ENCODE peak calls at places on chromosomes 6 and 20, in five cellular contexts. L is tibial nerve, J is dorsolateral prefrontal cortex, V is bronchial epithelial cell, I is astrocyte. F is an unnamed sample.

GRCh38 chr20:14712302-14712739 is 374.9 kb upstream of the FLRT3 start:
- DNase-seq in L (no peak), J (no peak), V (peak; percentile 100), I (peak; percentile 81), F (no peak)

GRCh38 chr6:16846399-16846778 is 85.1 kb upstream of the ATXN1 start:
- DNase-seq in L (no peak), J (no peak), V (no peak), I (no peak), F (no peak)

GRCh38 chr6:125102411-125102810 is 51.2 kb upstream of the TPD52L1 start:
- DNase-seq in L (no peak), J (no peak), V (no peak), I (no peak), F (no peak)

GRCh38 chr6:72286911-72287311 is 335.0 kb upstream of the KCNQ5 start:
- DNase-seq in L (no peak), J (no peak), V (peak; percentile 59), I (peak; percentile 73), F (no peak)

GRCh38 chr20:14879020-14879697 is 541.7 kb upstream of the FLRT3 start:
- DNase-seq in L (no peak), J (no peak), V (peak; percentile 99), I (peak; percentile 77), F (no peak)

GRCh38 chr6:39302669-39303424 is 11.4 kb downstream of the KCNK17 start:
- DNase-seq in L (peak; percentile 92), J (peak; percentile 64), V (peak; percentile 56), I (peak; percentile 19), F (no peak)

GRCh38 chr6:30556714-30556963 is 350 bp upstream of the GNL1 start:
- DNase-seq in L (peak; percentile 95), J (no peak), V (no peak), I (no peak), F (no peak)

GRCh38 chr6:140318408-140318807 is 944.0 kb upstream of the CITED2 start:
- DNase-seq in L (no peak), J (no peak), V (no peak), I (no peak), F (no peak)

GRCh38 chr6:19472168-19472567 is 365.0 kb upstream of the ID4 start:
- DNase-seq in L (no peak), J (no peak), V (peak; percentile 99), I (peak; percentile 97), F (no peak)

GRCh38 chr6:125957845-125958244 is 1.3 kb downstream of the HINT3 start:
- DNase-seq in L (peak; percentile 62), J (no peak), V (peak; percentile 85), I (peak; percentile 14), F (no peak)

GRCh38 chr6:48110436-48111142 is 408 bp downstream of the PTCHD4 start:
- DNase-seq in L (no peak), J (no peak), V (no peak), I (no peak), F (no peak)

GRCh38 chr20:50403565-50404418 is 106.4 kb upstream of the PTPN1 start:
- DNase-seq in L (no peak), J (no peak), V (no peak), I (no peak), F (no peak)

GRCh38 chr20:35743693-35744491 is 1.8 kb upstream of the RBM39 start:
- DNase-seq in L (no peak), J (no peak), V (no peak), I (no peak), F (no peak)

GRCh38 chr6:152697634-152698033 is at the start of gene MYCT1:
- DNase-seq in L (no peak), J (no peak), V (no peak), I (no peak), F (no peak)

GRCh38 chr6:27178001-27178730 is 69.3 kb upstream of the PRSS16 start:
- DNase-seq in L (peak; percentile 38), J (no peak), V (peak; percentile 79), I (peak; percentile 93), F (peak; percentile 88)

GRCh38 chr20:33392016-33392415 is 9.3 kb downstream of the CDK5RAP1 start:
- DNase-seq in L (no peak), J (no peak), V (no peak), I (peak; percentile 73), F (no peak)

GRCh38 chr6:28657756-28658465 is 132.2 kb downstream of the GPX5 start:
- DNase-seq in L (peak; percentile 33), J (no peak), V (peak; percentile 42), I (peak; percentile 33), F (no peak)

GRCh38 chr6:44679906-44680698 is 292.6 kb downstream of the CDC5L start:
- DNase-seq in L (no peak), J (no peak), V (peak; percentile 94), I (no peak), F (no peak)

GRCh38 chr6:19289408-19289967 is 547.7 kb upstream of the ID4 start:
- DNase-seq in L (no peak), J (no peak), V (peak; percentile 73), I (no peak), F (no peak)

GRCh38 chr6:109484161-109484560 is 1.1 kb upstream of the ZBTB24 start:
- DNase-seq in L (no peak), J (no peak), V (no peak), I (peak; percentile 12), F (no peak)

GRCh38 chr6:8229913-8230312 is 127.6 kb upstream of the EEF1E1 start:
- DNase-seq in L (no peak), J (no peak), V (peak; percentile 21), I (no peak), F (no peak)

GRCh38 chr20:51121901-51122412 is 99.0 kb upstream of the KCNG1 start:
- DNase-seq in L (no peak), J (no peak), V (peak; percentile 64), I (no peak), F (no peak)

GRCh38 chr6:105884426-105884825 is 201.7 kb upstream of the PRDM1 start:
- DNase-seq in L (no peak), J (peak; percentile 50), V (no peak), I (no peak), F (no peak)

GRCh38 chr6:139871844-139872510 is 497.5 kb upstream of the CITED2 start:
- DNase-seq in L (no peak), J (no peak), V (no peak), I (no peak), F (no peak)

GRCh38 chr6:1916334-1916985 is 306.7 kb downstream of the FOXC1 start:
- DNase-seq in L (no peak), J (no peak), V (peak; percentile 65), I (peak; percentile 83), F (no peak)

GRCh38 chr6:15744824-15745402 is 82.1 kb upstream of the DTNBP1 start:
- DNase-seq in L (no peak), J (no peak), V (no peak), I (no peak), F (no peak)

GRCh38 chr6:170090561-170090960 is 200.3 kb downstream of the DLL1 start:
- DNase-seq in L (no peak), J (no peak), V (no peak), I (no peak), F (peak; percentile 5)

GRCh38 chr20:12410783-12411182 is 493.1 kb downstream of the BTBD3 start:
- DNase-seq in L (no peak), J (no peak), V (peak; percentile 72), I (no peak), F (no peak)

GRCh38 chr6:12064538-12064937 is 52.4 kb downstream of the HIVEP1 start:
- DNase-seq in L (no peak), J (no peak), V (no peak), I (no peak), F (no peak)
- H3K4me3 ChIP-seq in L (no peak overlapping the region), J (no peak overlapping the region), V (no peak overlapping the region), I (no peak overlapping the region), F (no peak overlapping the region)

DNA sequence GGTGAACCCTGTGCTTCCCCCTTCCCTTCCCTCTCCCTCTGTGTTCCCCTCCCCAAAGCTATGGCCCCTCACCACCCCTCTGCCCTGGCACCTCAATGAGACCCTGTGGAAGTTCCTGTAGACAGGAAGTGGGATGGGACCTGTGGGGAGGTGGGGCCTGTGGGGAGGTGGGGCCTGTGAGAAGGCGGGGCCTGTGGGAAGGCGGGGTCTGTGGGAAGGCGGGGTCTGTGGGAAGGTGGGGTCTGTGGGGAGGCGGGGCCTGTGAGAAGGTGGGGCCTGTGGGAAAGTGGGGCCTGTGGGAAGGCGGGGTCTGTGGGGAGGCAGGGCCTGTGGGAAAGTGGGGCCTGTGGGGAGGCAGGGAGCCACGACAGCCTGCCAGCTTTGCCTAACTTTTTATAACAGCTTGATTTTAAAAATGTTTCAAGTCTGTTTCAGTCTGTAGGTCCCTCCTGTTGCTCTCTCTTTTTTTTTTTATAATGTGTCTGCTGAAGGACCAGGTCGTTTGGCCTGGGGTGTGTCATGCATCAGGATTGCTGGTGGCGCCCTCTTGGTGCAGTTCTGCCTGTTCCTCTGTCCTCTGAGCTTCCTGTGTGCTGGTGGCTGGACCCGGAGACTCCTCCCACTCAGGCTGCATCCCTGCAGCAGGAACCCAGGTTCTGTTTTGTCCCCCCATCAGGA is 70.5 kb upstream of the SLCO4A1 start:
- DNase-seq in L (no peak), J (no peak), V (no peak), I (no peak), F (no peak)
- TF ChIP-seq CTCF in L (no peak), J (no peak), V (peak; percentile 3), I (no peak), F (no peak)

GRCh38 chr20:32230707-32231106 is 23.0 kb downstream of the POFUT1 start:
- DNase-seq in L (no peak), J (no peak), V (no peak), I (no peak), F (no peak)

GRCh38 chr20:32229351-32229750 is 21.7 kb downstream of the POFUT1 start:
- DNase-seq in L (no peak), J (no peak), V (no peak), I (no peak), F (no peak)

GRCh38 chr20:32227744-32228688 is 20.3 kb downstream of the POFUT1 start:
- DNase-seq in L (no peak), J (no peak), V (no peak), I (no peak), F (no peak)

GRCh38 chr20:32224463-32224862 is 16.8 kb downstream of the POFUT1 start:
- DNase-seq in L (no peak), J (no peak), V (no peak), I (no peak), F (no peak)

GRCh38 chr20:32227316-32227715 is 19.6 kb downstream of the POFUT1 start:
- DNase-seq in L (no peak), J (no peak), V (no peak), I (no peak), F (no peak)
- H3K4me3 ChIP-seq in L (no peak overlapping the region), J (no peak overlapping the region), V (no peak overlapping the region), I (no peak overlapping the region), F (no peak overlapping the region)

DNA sequence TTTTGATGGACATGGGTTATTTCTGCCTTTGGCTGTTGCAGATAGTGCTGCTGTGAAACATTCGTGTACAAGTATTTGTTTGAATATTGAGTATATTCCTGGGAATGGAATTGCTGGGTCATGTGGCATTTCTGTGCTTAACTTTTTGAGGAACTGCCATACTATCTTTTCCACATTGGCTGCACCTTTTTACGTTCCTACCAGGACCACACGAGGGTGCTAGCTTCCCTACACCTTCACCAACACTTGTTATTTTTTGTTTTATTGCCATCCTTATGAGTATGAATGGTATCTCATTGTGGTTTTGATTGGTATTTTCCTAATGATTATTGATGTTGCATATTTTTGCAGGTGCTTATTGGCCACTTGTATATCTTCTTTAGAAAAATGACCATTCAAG is 47.8 kb upstream of the PLCG1 start:
- DNase-seq in L (no peak), J (no peak), V (no peak), I (no peak), F (no peak)
- TF ChIP-seq CTCF in L (no peak), J (no peak), V (no peak), I (no peak), F (no peak)

F was measured in ascending aorta.